ENCODE peak calls at places on chromosome 22, in nine cellular contexts. V, W, G, M, Z, J, O, Q and N are unnamed samples. For H3K9me3, the result is how much of the 10 kb centered on the place peaks cover.

GRCh38 chr22:25062378-25063095 is 110.0 kb downstream of the KIAA1671 start:
- DNase-seq in W (peak), M (no peak), O (no peak), Q (no peak), J (no peak), V (no peak), G (peak), Z (no peak), N (no peak)

GRCh38 chr22:31055322-31056159 is 25.6 kb upstream of the SMTN start:
- DNase-seq in Q (peak), W (peak), V (peak), G (peak), O (peak), Z (peak), M (peak), J (peak), N (peak)

GRCh38 chr22:26416670-26417270 is 12.3 kb upstream of the ASPHD2 start:
- DNase-seq in Q (no peak), J (peak), W (no peak), O (no peak), M (no peak), G (no peak), Z (no peak), V (no peak), N (no peak)

GRCh38 chr22:39361495-39361894 is 11.7 kb downstream of the SYNGR1 start:
- DNase-seq in W (no peak), G (no peak), V (no peak), Z (no peak), J (no peak), Q (no peak), O (no peak), M (no peak), N (no peak)

GRCh38 chr22:39027717-39028116 is 6.8 kb downstream of the APOBEC3D start:
- DNase-seq in Q (no peak), M (no peak), V (no peak), J (no peak), Z (no peak), O (no peak), G (no peak), W (no peak), N (no peak)

GRCh38 chr22:48630444-48630777 is 1197.3 kb downstream of the BRD1 start:
- DNase-seq in O (no peak), Z (no peak), V (no peak), G (no peak), J (no peak), M (no peak), W (no peak), Q (no peak), N (no peak)

GRCh38 chr22:45709866-45710265 is 38.2 kb downstream of the ATXN10 start:
- DNase-seq in Z (no peak), V (no peak), M (no peak), G (no peak), W (no peak), O (no peak), Q (no peak), J (peak), N (no peak)

GRCh38 chr22:29377979-29378378 is 10.4 kb downstream of the AP1B1 start:
- DNase-seq in M (no peak), Z (no peak), O (peak), V (peak), G (peak), W (no peak), Q (no peak), J (no peak), N (no peak)

GRCh38 chr22:39097098-39098020 is at the start of gene APOBEC3H:
- DNase-seq in G (peak), M (no peak), J (no peak), Z (no peak), O (no peak), V (no peak), W (peak), Q (peak), N (no peak)

GRCh38 chr22:39309881-39310714 is 9.3 kb downstream of the RPL3 start:
- DNase-seq in O (no peak), Z (no peak), W (no peak), M (no peak), G (no peak), V (no peak), J (peak), Q (no peak), N (no peak)

GRCh38 chr22:32533265-32534068 is 58.9 kb downstream of the FBXO7 start:
- DNase-seq in J (peak), M (no peak), O (no peak), V (no peak), G (no peak), Q (no peak), W (no peak), Z (no peak), N (no peak)

GRCh38 chr22:23786261-23786710 is 480 bp upstream of the SMARCB1 start:
- DNase-seq in M (no peak), G (no peak), V (no peak), Q (no peak), W (no peak), O (no peak), Z (no peak), J (no peak), N (no peak)

GRCh38 chr22:27911329-27911728 is 7.7 kb downstream of the PITPNB start:
- DNase-seq in J (no peak), O (no peak), G (no peak), Q (no peak), V (no peak), M (no peak), W (no peak), Z (no peak), N (no peak)

GRCh38 chr22:39266398-39267030 is 21.7 kb upstream of the PDGFB start:
- DNase-seq in M (no peak), J (peak), G (no peak), O (no peak), Q (no peak), Z (no peak), V (no peak), W (no peak), N (no peak)

GRCh38 chr22:30261134-30261533 is 5.5 kb downstream of the OSM start:
- DNase-seq in G (no peak), M (no peak), O (no peak), Z (no peak), J (no peak), Q (no peak), V (no peak), W (no peak), N (no peak)

GRCh38 chr22:19522190-19522880 is 1.9 kb downstream of the CLDN5 start:
- DNase-seq in Q (no peak), Z (no peak), W (no peak), V (no peak), J (no peak), O (no peak), M (no peak), G (peak), N (peak)

GRCh38 chr22:19691721-19692341 is 22.5 kb upstream of the SEPTIN5 start:
- DNase-seq in W (no peak), V (no peak), O (no peak), Q (no peak), M (no peak), G (peak), Z (no peak), J (peak), N (no peak)

GRCh38 chr22:33806191-33806590 is 114.1 kb downstream of the LARGE1 start:
- DNase-seq in J (peak), M (no peak), O (no peak), Q (no peak), G (no peak), V (no peak), W (peak), Z (no peak), N (no peak)

GRCh38 chr22:27984001-27984695 is 65.1 kb upstream of the PITPNB start:
- DNase-seq in Z (no peak), J (no peak), M (no peak), W (no peak), V (no peak), G (no peak), Q (peak), O (peak), N (no peak)

GRCh38 chr22:44590291-44590690 is 92.3 kb upstream of the RTL6 start:
- DNase-seq in J (no peak), O (no peak), M (no peak), Z (peak), V (no peak), Q (no peak), G (no peak), W (no peak), N (no peak)

GRCh38 chr22:21659864-21660525 is 5.8 kb upstream of the PPIL2 start:
- DNase-seq in Z (no peak), Q (no peak), O (no peak), V (no peak), M (no peak), G (no peak), J (no peak), W (no peak), N (no peak)

GRCh38 chr22:21657020-21657360 is 8.8 kb upstream of the PPIL2 start:
- DNase-seq in G (no peak), O (no peak), M (no peak), Z (no peak), W (no peak), J (no peak), V (no peak), Q (no peak), N (no peak)

GRCh38 chr22:21661991-21662390 is 3.8 kb upstream of the PPIL2 start:
- DNase-seq in M (no peak), Q (no peak), J (no peak), W (no peak), Z (no peak), G (no peak), O (no peak), V (no peak), N (no peak)

GRCh38 chr22:21660904-21661303 is 4.9 kb upstream of the PPIL2 start:
- DNase-seq in O (no peak), Q (no peak), Z (no peak), W (no peak), M (no peak), G (no peak), V (no peak), J (no peak), N (no peak)

DNA sequence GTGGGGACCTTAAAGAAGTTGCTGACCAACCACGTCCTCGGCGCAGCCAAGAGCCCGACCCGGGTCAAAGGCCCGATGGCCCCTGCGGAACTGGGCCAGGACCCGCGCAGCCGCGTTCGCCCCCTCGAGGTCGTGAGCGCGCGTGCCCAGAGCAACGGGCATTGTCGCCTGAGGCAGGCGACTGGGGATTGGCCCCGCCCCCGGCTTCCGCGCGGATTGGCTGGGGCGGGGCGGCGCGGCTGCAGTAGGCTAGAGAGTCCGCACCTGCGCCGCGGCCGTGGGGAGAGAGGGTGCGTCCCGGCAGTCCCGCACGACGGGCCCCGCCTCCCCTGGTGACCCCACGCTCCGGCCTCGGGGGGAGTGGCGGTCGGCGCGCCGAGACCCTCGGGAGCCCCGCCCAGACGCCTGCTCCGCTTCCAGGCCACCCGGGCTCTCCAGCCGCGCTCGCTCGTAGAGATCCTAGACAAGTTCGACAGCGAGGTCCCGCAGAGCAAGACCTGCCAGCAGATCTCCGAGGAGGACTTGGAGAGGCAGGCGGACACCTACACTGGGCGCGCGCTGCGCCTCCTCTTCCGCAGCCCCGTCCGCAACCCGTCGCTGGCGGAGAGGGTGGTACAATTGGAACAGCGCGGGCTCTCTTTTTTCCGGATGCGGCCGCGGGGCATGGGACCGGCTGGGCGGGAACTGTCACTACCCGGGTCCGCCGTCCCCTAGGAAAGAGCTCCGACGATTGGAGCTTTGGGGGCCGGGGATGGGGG is 8.3 kb upstream of the PPIL2 start:
- DNase-seq in M (no peak), Z (peak), W (peak), Q (peak), J (peak), G (peak), O (peak), V (peak), N (peak)
- TF ChIP-seq CTCF in M (peak), Z (no peak), W (no peak), Q (no peak), J (no peak), G (no peak), O (no peak), V (peak), N (peak)

GRCh38 chr22:11613898-11614755 is 3913.9 kb upstream of the OR11H1 start:
- DNase-seq in Z (peak), O (no peak), J (no peak), G (no peak), W (no peak), M (peak), V (no peak), Q (no peak), N (no peak)
- H3K9me3 ChIP-seq in Z (under half), O (under half), J (under half), G (under half), W (half or more), M (under half), V (under half), Q (under half), N (half or more)

GRCh38 chr22:40463017-40463631 is 92.7 kb downstream of the SGSM3 start:
- DNase-seq in V (no peak), W (peak), Z (no peak), J (no peak), M (no peak), Q (no peak), O (no peak), G (no peak), N (no peak)
- H3K27ac ChIP-seq in V (no peak), W (peak), Z (no peak), J (no peak), M (no peak), Q (peak), O (peak), G (no peak), N (peak)

GRCh38 chr22:37640591-37641250 is 1.3 kb downstream of the SH3BP1 start:
- DNase-seq in W (peak), V (no peak), M (no peak), G (no peak), J (no peak), Q (no peak), O (no peak), Z (no peak), N (no peak)
- TF ChIP-seq CTCF in W (no peak), V (no peak), M (no peak), G (no peak), J (no peak), Q (no peak), O (no peak), Z (no peak), N (no peak)

DNA sequence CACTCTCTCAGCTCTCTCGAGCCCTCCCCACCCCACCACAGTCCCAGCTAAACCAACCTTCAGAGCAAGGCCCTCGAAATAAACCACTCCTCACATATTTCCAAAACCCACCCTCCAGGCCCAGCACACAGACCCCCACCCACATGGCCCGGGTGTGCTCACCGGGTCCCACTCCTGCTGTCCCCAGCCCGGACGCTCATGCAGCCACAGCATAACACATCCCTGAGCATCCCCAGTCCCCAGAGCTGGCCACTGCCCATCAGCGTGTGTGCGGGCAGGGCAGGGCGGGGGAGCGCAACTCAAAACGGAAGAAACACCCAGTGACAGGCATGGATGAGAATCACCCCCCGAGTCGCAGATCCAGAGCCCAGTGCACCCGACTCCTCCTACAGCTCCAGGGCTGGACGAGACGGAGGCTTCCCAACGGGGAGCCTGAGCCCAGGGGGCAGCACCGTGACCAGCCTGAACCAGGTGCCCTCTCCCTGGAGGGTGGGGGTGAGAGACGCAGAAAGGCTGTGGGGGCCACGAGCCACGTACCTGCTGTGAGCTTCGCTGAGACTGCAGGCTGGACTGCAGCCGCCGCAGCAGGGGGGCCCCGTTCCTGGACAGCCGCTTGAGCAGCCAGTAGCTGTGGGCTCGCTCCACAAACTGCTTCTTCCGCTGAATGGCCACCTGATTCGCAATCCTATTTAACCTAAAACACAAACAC is 23.9 kb downstream of the BRD1 start:
- DNase-seq in V (no peak), G (no peak), W (no peak), O (no peak), J (no peak), Z (no peak), M (no peak), Q (no peak), N (no peak)
- H3K9me3 ChIP-seq in V (under half), G (under half), W (under half), O (under half), J (under half), Z (under half), M (under half), Q (under half), N (under half)

GRCh38 chr22:41508770-41509170 is 35.5 kb downstream of the POLR3H start:
- DNase-seq in O (no peak), W (no peak), V (no peak), Z (no peak), M (no peak), J (no peak), G (no peak), Q (no peak), N (peak)

GRCh38 chr22:41512421-41513194 is 31.7 kb downstream of the POLR3H start:
- DNase-seq in G (peak), Q (no peak), J (peak), M (no peak), W (no peak), V (no peak), O (no peak), Z (no peak), N (peak)

GRCh38 chr22:41507330-41508063 is 36.8 kb downstream of the POLR3H start:
- DNase-seq in O (no peak), W (no peak), Q (no peak), J (no peak), Z (no peak), M (no peak), G (no peak), V (no peak), N (no peak)

GRCh38 chr22:41513391-41513790 is 30.9 kb downstream of the POLR3H start:
- DNase-seq in Z (no peak), J (no peak), O (no peak), W (no peak), G (no peak), Q (no peak), M (no peak), V (no peak), N (no peak)

GRCh38 chr22:41511521-41511968 is 32.7 kb downstream of the POLR3H start:
- DNase-seq in Q (no peak), M (no peak), Z (no peak), O (no peak), V (no peak), W (no peak), G (peak), J (no peak), N (no peak)
- H3K27ac ChIP-seq in Q (no peak), M (peak), Z (no peak), O (peak), V (no peak), W (peak), G (peak), J (no peak), N (peak)

GRCh38 chr22:46747646-46748045 is 9.6 kb upstream of the CERK start:
- DNase-seq in V (no peak), O (no peak), J (no peak), G (no peak), W (no peak), Z (peak), Q (no peak), M (no peak), N (no peak)
- TF ChIP-seq CTCF in V (no peak), O (no peak), J (no peak), G (no peak), W (no peak), Z (no peak), Q (no peak), M (no peak), N (no peak)

DNA sequence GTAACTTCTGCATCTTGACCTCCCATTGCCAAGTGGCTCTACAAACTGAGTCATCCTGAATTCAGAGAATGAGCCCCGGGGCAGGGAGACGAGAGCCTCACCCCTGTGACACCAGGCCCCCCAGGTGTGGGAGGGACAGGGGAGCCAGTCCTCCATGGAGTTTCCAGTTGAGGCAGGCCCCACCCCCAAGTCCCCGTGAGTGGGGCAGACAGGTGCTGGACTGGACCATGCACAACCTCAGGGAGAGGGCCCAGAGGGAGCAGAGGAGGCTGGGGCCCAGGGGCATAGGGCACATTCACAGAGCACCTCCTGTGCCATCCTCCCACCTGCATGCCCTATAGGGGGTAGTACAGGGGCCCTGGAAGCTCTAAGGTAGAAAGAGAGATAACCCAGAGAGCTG is 180.8 kb downstream of the BRD1 start:
- DNase-seq in Z (peak), Q (no peak), O (no peak), J (no peak), V (no peak), M (no peak), W (no peak), G (no peak), N (no peak)
- H3K9me3 ChIP-seq in Z (under half), Q (under half), O (under half), J (under half), V (under half), M (under half), W (under half), G (under half), N (under half)

GRCh38 chr22:35379146-35379993 is 1.5 kb upstream of the HMOX1 start:
- DNase-seq in V (no peak), J (no peak), W (peak), Q (no peak), Z (no peak), G (no peak), M (no peak), O (no peak), N (no peak)
- H3K27ac ChIP-seq in V (no peak), J (no peak), W (peak), Q (no peak), Z (peak), G (no peak), M (no peak), O (peak), N (no peak)

GRCh38 chr22:17201285-17201945 is 17.8 kb downstream of the ADA2 start:
- DNase-seq in M (no peak), V (peak), J (peak), W (no peak), Q (no peak), Z (peak), O (no peak), G (no peak), N (no peak)
- TF ChIP-seq CTCF in M (peak), V (peak), J (peak), W (no peak), Q (no peak), Z (no peak), O (no peak), G (no peak), N (peak)